ENCODE peak calls at places on chromosomes 3 and 15, in nine cellular contexts. M is suprapubic skin, B is heart right ventricle, W is fibroblast of lung, F is Caco-2, Q is PC-3, O is tibial nerve, V is cardiac muscle cell, H is OCI-LY7. N is an unnamed sample. For H3K4me1, the result is how much of the 10 kb centered on the place peaks cover.

GRCh38 chr3:106206165-106206564 is 337.4 kb upstream of the CBLB start:
- DNase-seq in M (no peak), B (peak), W (peak), F (no peak), Q (peak), O (no peak), V (peak), H (peak), N (no peak)

GRCh38 chr15:71294636-71295241 is 179.5 kb downstream of the THSD4 start:
- DNase-seq in M (no peak), B (no peak), W (peak), F (no peak), Q (peak), O (no peak), V (peak), H (no peak), N (no peak)

GRCh38 chr3:125386811-125387210 is 11.7 kb upstream of the ZNF148 start:
- DNase-seq in M (no peak), B (no peak), W (peak), F (no peak), Q (no peak), O (no peak), V (peak), H (no peak), N (no peak)

GRCh38 chr15:45157974-45158373 is 28.2 kb downstream of the DUOX1 start:
- DNase-seq in M (no peak), B (no peak), W (peak), F (no peak), Q (peak), O (no peak), V (peak), H (no peak), N (no peak)

GRCh38 chr3:9721015-9721697 is 10.4 kb upstream of the BRPF1 start:
- DNase-seq in M (no peak), B (no peak), W (no peak), F (no peak), Q (no peak), O (no peak), V (no peak), H (no peak), N (no peak)

GRCh38 chr15:62462721-62463120 is 297.6 kb upstream of the C2CD4B start:
- DNase-seq in M (no peak), B (no peak), W (no peak), F (no peak), Q (no peak), O (no peak), V (no peak), H (no peak), N (no peak)

GRCh38 chr3:197899833-197900478 is 50.0 kb upstream of the RPL35A start:
- DNase-seq in M (no peak), B (no peak), W (no peak), F (no peak), Q (no peak), O (no peak), V (no peak), H (no peak), N (peak)

GRCh38 chr15:94445529-94446160 is 214.3 kb downstream of the MCTP2 start:
- DNase-seq in M (no peak), B (no peak), W (no peak), F (no peak), Q (no peak), O (no peak), V (no peak), H (no peak), N (no peak)

GRCh38 chr3:45179163-45179562 is 33.0 kb upstream of the CDCP1 start:
- DNase-seq in M (no peak), B (no peak), W (no peak), F (no peak), Q (no peak), O (no peak), V (no peak), H (no peak), N (no peak)

GRCh38 chr3:111669926-111670630 is 74.9 kb upstream of the ZBED2 start:
- DNase-seq in M (no peak), B (no peak), W (peak), F (no peak), Q (peak), O (no peak), V (peak), H (no peak), N (no peak)

GRCh38 chr3:180990494-180990893 is 958 bp upstream of the DNAJC19 start:
- DNase-seq in M (no peak), B (no peak), W (no peak), F (no peak), Q (no peak), O (no peak), V (no peak), H (no peak), N (no peak)

GRCh38 chr3:58048301-58048700 is 40.1 kb downstream of the FLNB start:
- DNase-seq in M (no peak), B (peak), W (no peak), F (no peak), Q (peak), O (no peak), V (no peak), H (no peak), N (no peak)

GRCh38 chr3:87082806-87083440 is 92.0 kb upstream of the VGLL3 start:
- DNase-seq in M (no peak), B (peak), W (peak), F (peak), Q (peak), O (no peak), V (peak), H (peak), N (no peak)

GRCh38 chr3:146968204-146968651 is 363.1 kb upstream of the PLSCR5 start:
- DNase-seq in M (no peak), B (no peak), W (peak), F (no peak), Q (peak), O (no peak), V (peak), H (no peak), N (no peak)

GRCh38 chr3:12845790-12846189 is 4.4 kb upstream of the RPL32 start:
- DNase-seq in M (no peak), B (no peak), W (no peak), F (no peak), Q (no peak), O (no peak), V (no peak), H (no peak), N (no peak)

GRCh38 chr15:68054658-68055223 is 626 bp downstream of the PIAS1 start:
- DNase-seq in M (peak), B (peak), W (peak), F (peak), Q (no peak), O (peak), V (peak), H (peak), N (peak)

GRCh38 chr15:37298271-37298670 is 197.9 kb upstream of the MEIS2 start:
- DNase-seq in M (no peak), B (no peak), W (no peak), F (no peak), Q (no peak), O (no peak), V (no peak), H (no peak), N (no peak)

GRCh38 chr3:142977399-142977728 is 13.9 kb upstream of the PAQR9 start:
- DNase-seq in M (no peak), B (no peak), W (no peak), F (no peak), Q (peak), O (no peak), V (no peak), H (no peak), N (no peak)

GRCh38 chr3:39150803-39151631 is 2.4 kb downstream of the CSRNP1 start:
- DNase-seq in M (peak), B (peak), W (peak), F (peak), Q (peak), O (peak), V (peak), H (no peak), N (peak)

GRCh38 chr3:13535905-13536304 is 13.0 kb upstream of the FBLN2 start:
- DNase-seq in M (peak), B (no peak), W (no peak), F (no peak), Q (no peak), O (no peak), V (no peak), H (no peak), N (no peak)

GRCh38 chr3:54969652-54970051 is 41.8 kb upstream of the LRTM1 start:
- DNase-seq in M (no peak), B (no peak), W (no peak), F (no peak), Q (no peak), O (no peak), V (no peak), H (no peak), N (no peak)

GRCh38 chr15:81752149-81752942 is 293.5 kb downstream of the MEX3B start:
- DNase-seq in M (peak), B (peak), W (peak), F (no peak), Q (peak), O (peak), V (peak), H (no peak), N (peak)

GRCh38 chr15:81754078-81754477 is 291.7 kb downstream of the MEX3B start:
- DNase-seq in M (no peak), B (no peak), W (no peak), F (no peak), Q (no peak), O (no peak), V (peak), H (no peak), N (no peak)

GRCh38 chr15:81751321-81751720 is 294.5 kb downstream of the MEX3B start:
- DNase-seq in M (no peak), B (no peak), W (no peak), F (no peak), Q (no peak), O (no peak), V (no peak), H (no peak), N (no peak)

GRCh38 chr15:81749667-81750360 is 296.0 kb downstream of the MEX3B start:
- DNase-seq in M (no peak), B (no peak), W (no peak), F (no peak), Q (no peak), O (no peak), V (no peak), H (no peak), N (no peak)

GRCh38 chr15:81752974-81753373 is 292.8 kb downstream of the MEX3B start:
- DNase-seq in M (no peak), B (no peak), W (peak), F (no peak), Q (no peak), O (no peak), V (peak), H (no peak), N (no peak)
- TF ChIP-seq CTCF in M (no peak), B (no peak), W (no peak), F (no peak), Q (no peak), O (no peak), V (no peak), H (peak), N (no peak)

DNA sequence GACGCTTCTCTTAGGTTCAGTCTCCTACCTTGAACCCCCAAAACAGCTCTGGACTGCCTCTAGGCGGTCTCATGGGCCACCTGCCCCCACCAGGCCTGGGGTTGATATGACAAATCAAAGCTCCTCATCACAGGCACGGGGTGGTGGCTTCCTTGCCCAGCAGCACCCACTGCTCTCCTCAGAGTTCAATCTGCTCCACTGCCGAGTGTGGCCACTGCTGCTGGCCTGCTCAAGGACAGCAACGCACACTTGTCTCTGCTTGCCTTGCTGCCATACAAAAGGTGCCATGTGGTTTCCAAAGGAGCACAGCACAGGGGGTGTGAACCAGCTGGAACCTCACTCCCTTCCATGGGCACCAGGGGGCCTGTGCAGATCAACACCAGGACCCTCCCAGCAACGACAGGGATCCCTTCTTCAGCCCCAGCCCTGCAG is 10.2 kb downstream of the KBTBD13 start:
- DNase-seq in M (no peak), B (no peak), W (no peak), F (peak), Q (no peak), O (no peak), V (no peak), H (peak), N (no peak)
- H3K4me1 ChIP-seq in M (under half), B (half or more), W (under half), F (half or more), Q (under half), O (under half), V (under half), H (under half), N (half or more)

GRCh38 chr15:56989411-56989924 is 71.0 kb downstream of the TCF12 start:
- DNase-seq in M (no peak), B (no peak), W (peak), F (no peak), Q (no peak), O (no peak), V (no peak), H (peak), N (no peak)
- TF ChIP-seq CTCF in M (no peak), B (peak), W (no peak), F (no peak), Q (peak), O (no peak), V (no peak), H (peak), N (no peak)

GRCh38 chr3:41683666-41684350 is 278.1 kb downstream of the ULK4 start:
- DNase-seq in M (no peak), B (no peak), W (peak), F (peak), Q (peak), O (no peak), V (peak), H (no peak), N (no peak)

GRCh38 chr3:41681479-41681878 is 280.4 kb downstream of the ULK4 start:
- DNase-seq in M (no peak), B (no peak), W (peak), F (peak), Q (peak), O (no peak), V (peak), H (no peak), N (no peak)

GRCh38 chr3:41684802-41685740 is 276.8 kb downstream of the ULK4 start:
- DNase-seq in M (no peak), B (no peak), W (no peak), F (no peak), Q (no peak), O (no peak), V (no peak), H (no peak), N (no peak)

GRCh38 chr3:41679412-41679811 is 282.5 kb downstream of the ULK4 start:
- DNase-seq in M (no peak), B (no peak), W (peak), F (no peak), Q (no peak), O (no peak), V (no peak), H (no peak), N (no peak)

DNA sequence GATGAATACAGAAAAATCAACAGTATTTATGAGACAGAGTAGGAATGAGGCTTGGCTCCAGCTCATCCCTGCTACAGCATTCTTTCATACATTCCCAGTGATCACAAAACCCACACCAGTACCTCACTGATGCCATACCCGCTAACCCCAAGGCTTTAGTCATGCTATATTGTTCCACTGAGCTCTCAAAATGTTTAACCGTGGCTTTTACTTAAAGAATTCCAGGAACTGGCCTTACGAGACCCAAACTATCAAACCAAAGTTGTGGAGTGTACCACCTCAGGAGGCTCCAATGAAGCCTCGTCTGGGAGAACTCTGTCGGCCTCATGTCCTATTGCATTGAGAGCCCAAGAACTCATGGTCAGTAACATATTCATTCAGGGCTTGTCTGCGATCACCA is 278.9 kb downstream of the ULK4 start:
- DNase-seq in M (no peak), B (no peak), W (peak), F (no peak), Q (peak), O (no peak), V (peak), H (no peak), N (no peak)
- H3K4me1 ChIP-seq in M (under half), B (under half), W (under half), F (under half), Q (under half), O (under half), V (under half), H (under half), N (under half)

DNA sequence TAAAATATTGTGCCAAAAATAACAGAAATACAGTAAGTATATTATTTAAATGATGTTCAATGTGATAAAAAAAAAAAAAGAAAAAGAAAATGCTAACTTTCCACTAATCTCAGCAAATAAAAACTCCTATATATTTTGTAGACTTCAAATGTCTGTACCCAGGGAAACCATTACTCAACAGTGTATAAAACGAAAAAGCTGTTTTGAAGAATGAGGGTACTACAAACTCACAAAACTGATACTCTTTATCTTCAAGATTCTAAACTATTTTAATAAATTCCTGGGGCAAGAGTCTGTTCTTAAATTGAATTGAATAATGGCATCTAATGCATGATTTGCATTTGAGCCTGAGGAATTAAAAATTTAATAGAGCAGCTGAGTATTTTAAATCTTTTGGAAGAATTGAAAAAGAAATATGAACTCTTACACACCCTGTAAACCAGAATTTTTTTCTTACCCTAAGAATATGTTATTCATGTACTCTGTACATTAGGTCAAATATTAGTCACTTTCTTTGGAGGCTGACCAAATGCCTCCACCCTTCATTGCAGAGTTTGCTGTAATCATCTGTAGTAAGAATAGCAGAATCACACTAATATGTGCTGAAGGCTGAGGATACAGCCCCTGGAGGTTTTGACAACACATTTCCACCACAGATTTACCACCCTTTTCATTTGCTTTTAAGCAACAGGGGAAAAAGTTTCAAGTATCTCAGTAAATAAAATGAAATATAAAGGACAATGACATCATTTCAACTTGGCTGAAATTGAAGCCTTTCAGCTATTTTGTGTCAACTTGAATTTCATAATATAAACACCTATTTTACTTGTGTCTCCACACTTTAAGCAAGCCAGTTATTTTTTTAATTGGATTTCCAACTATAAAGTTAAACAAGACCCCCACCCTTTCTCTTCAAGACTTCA is 79.7 kb downstream of the FBN1 start:
- DNase-seq in M (no peak), B (no peak), W (peak), F (no peak), Q (peak), O (no peak), V (peak), H (no peak), N (no peak)
- TF ChIP-seq CTCF in M (no peak), B (no peak), W (peak), F (no peak), Q (no peak), O (no peak), V (no peak), H (no peak), N (no peak)

GRCh38 chr3:149586871-149587270 is 71.0 kb downstream of the WWTR1 start:
- DNase-seq in M (no peak), B (no peak), W (peak), F (no peak), Q (peak), O (no peak), V (no peak), H (no peak), N (no peak)

GRCh38 chr3:149589332-149589731 is 68.5 kb downstream of the WWTR1 start:
- DNase-seq in M (no peak), B (no peak), W (peak), F (no peak), Q (peak), O (no peak), V (peak), H (no peak), N (no peak)

GRCh38 chr3:149585401-149585726 is 72.5 kb downstream of the WWTR1 start:
- DNase-seq in M (no peak), B (no peak), W (no peak), F (no peak), Q (no peak), O (no peak), V (no peak), H (no peak), N (no peak)

GRCh38 chr3:149588909-149589308 is 68.9 kb downstream of the WWTR1 start:
- DNase-seq in M (no peak), B (no peak), W (no peak), F (no peak), Q (no peak), O (no peak), V (no peak), H (no peak), N (no peak)

GRCh38 chr3:149587383-149587782 is 70.4 kb downstream of the WWTR1 start:
- DNase-seq in M (no peak), B (no peak), W (no peak), F (no peak), Q (no peak), O (no peak), V (no peak), H (no peak), N (no peak)
- H3K4me1 ChIP-seq in M (under half), B (half or more), W (under half), F (under half), Q (half or more), O (half or more), V (under half), H (under half), N (half or more)